ENCODE peak calls at places on chromosomes 5 and 9, in four cellular contexts. W, N, E and V are unnamed samples.

GRCh38 chr5:139294372-139295165 is 1.0 kb downstream of the MATR3 start:
- DNase-seq in W (no peak), N (no peak), E (no peak), V (peak)

GRCh38 chr9:132506907-132507669 is 75.3 kb upstream of the BARHL1 start:
- DNase-seq in W (no peak), N (no peak), E (no peak), V (no peak)

GRCh38 chr5:142317673-142318261 is 7.1 kb downstream of the SPRY4 start:
- DNase-seq in W (no peak), N (no peak), E (no peak), V (no peak)

GRCh38 chr5:75335952-75336624 is 932 bp upstream of the HMGCR start:
- DNase-seq in W (no peak), N (peak), E (peak), V (peak)

GRCh38 chr5:173796746-173797495 is 91.2 kb upstream of the CPEB4 start:
- DNase-seq in W (no peak), N (no peak), E (no peak), V (no peak)

GRCh38 chr5:29462261-29462660 is 1731.2 kb upstream of the CDH6 start:
- DNase-seq in W (no peak), N (no peak), E (no peak), V (no peak)

GRCh38 chr9:101397746-101398334 is 578 bp downstream of the MRPL50 start:
- DNase-seq in W (no peak), N (no peak), E (no peak), V (no peak)

GRCh38 chr9:137280478-137281344 is 3.2 kb downstream of the TOR4A start:
- DNase-seq in W (no peak), N (no peak), E (no peak), V (no peak)

GRCh38 chr9:126000256-126000655 is 253.1 kb downstream of the PBX3 start:
- DNase-seq in W (no peak), N (no peak), E (no peak), V (no peak)

GRCh38 chr5:158406884-158407790 is 548.2 kb upstream of the CLINT1 start:
- DNase-seq in W (peak), N (no peak), E (no peak), V (peak)

GRCh38 chr9:112570731-112571167 is 84.1 kb downstream of the KIAA1958 start:
- DNase-seq in W (no peak), N (no peak), E (no peak), V (peak)

GRCh38 chr5:36777105-36777757 is 99.3 kb upstream of the NIPBL start:
- DNase-seq in W (no peak), N (no peak), E (no peak), V (peak)

GRCh38 chr9:79817469-79818004 is 245.8 kb downstream of the TLE4 start:
- DNase-seq in W (no peak), N (no peak), E (peak), V (no peak)

GRCh38 chr9:91496351-91496750 is 72.7 kb upstream of the NFIL3 start:
- DNase-seq in W (no peak), N (no peak), E (no peak), V (no peak)

GRCh38 chr5:168865973-168866372 is 286.8 kb upstream of the PANK3 start:
- DNase-seq in W (no peak), N (no peak), E (no peak), V (no peak)

GRCh38 chr9:34072410-34072809 is 23.7 kb upstream of the UBAP2 start:
- DNase-seq in W (peak), N (no peak), E (no peak), V (no peak)

GRCh38 chr5:56633950-56634349 is 181.4 kb upstream of the MAP3K1 start:
- DNase-seq in W (no peak), N (no peak), E (no peak), V (no peak)

GRCh38 chr5:96781031-96781733 is 26.6 kb downstream of the ERAP1 start:
- DNase-seq in W (peak), N (peak), E (no peak), V (peak)

GRCh38 chr5:135102716-135103696 is 69.0 kb upstream of the PITX1 start:
- DNase-seq in W (no peak), N (no peak), E (no peak), V (no peak)

GRCh38 chr5:116320486-116320885 is 235.7 kb downstream of the COMMD10 start:
- DNase-seq in W (no peak), N (no peak), E (no peak), V (peak)

GRCh38 chr5:105840800-105841199 is 1829.9 kb downstream of the EFNA5 start:
- DNase-seq in W (no peak), N (no peak), E (no peak), V (no peak)

GRCh38 chr9:5269249-5269715 is 35.2 kb downstream of the RLN2 start:
- DNase-seq in W (peak), N (no peak), E (peak), V (no peak)

GRCh38 chr5:33657804-33658435 is 217.2 kb downstream of the TARS1 start:
- DNase-seq in W (no peak), N (no peak), E (no peak), V (no peak)

GRCh38 chr9:6922680-6923079 is 164.9 kb downstream of the KDM4C start:
- DNase-seq in W (no peak), N (no peak), E (no peak), V (no peak)

GRCh38 chr5:83974151-83974822 is 253.6 kb upstream of the HAPLN1 start:
- DNase-seq in W (no peak), N (no peak), E (no peak), V (no peak)

GRCh38 chr9:107226431-107226830 is 56.6 kb upstream of the RAD23B start:
- DNase-seq in W (no peak), N (no peak), E (no peak), V (no peak)

GRCh38 chr9:32500768-32501167 is 25.2 kb downstream of the RIGI start:
- DNase-seq in W (no peak), N (no peak), E (peak), V (no peak)

GRCh38 chr5:114055318-114055788 is 306.5 kb upstream of the KCNN2 start:
- DNase-seq in W (no peak), N (no peak), E (no peak), V (peak)
- H3K4me3 ChIP-seq in W (no peak), N (peak), E (peak), V (peak)

GRCh38 chr9:128216781-128217553 is 13.8 kb downstream of the DNM1 start:
- DNase-seq in W (no peak), N (no peak), E (no peak), V (no peak)

GRCh38 chr9:128215491-128216404 is 12.6 kb downstream of the DNM1 start:
- DNase-seq in W (no peak), N (peak), E (peak), V (peak)

GRCh38 chr9:128218518-128219389 is 15.6 kb downstream of the DNM1 start:
- DNase-seq in W (peak), N (no peak), E (peak), V (no peak)

GRCh38 chr9:128214571-128215490 is 11.7 kb downstream of the DNM1 start:
- DNase-seq in W (no peak), N (no peak), E (no peak), V (no peak)

DNA sequence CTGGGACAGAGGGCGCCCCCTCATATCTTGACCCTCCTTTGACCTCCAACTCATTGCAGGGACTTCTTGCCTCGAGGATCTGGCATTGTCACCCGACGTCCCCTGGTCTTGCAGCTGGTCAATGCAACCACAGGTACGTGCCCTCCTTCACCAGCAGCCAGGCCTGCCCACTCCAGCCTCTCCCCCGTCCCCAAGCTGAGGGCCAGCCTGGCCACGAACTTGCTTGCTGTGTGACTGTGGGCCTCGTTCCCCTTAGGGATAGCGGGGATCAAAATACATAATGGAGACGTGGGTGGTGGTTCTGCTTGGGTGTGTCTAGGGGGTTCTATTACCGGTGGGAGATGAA is 15.0 kb downstream of the DNM1 start:
- DNase-seq in W (no peak), N (no peak), E (no peak), V (no peak)
- H3K4me3 ChIP-seq in W (peak), N (no peak), E (peak), V (peak)

DNA sequence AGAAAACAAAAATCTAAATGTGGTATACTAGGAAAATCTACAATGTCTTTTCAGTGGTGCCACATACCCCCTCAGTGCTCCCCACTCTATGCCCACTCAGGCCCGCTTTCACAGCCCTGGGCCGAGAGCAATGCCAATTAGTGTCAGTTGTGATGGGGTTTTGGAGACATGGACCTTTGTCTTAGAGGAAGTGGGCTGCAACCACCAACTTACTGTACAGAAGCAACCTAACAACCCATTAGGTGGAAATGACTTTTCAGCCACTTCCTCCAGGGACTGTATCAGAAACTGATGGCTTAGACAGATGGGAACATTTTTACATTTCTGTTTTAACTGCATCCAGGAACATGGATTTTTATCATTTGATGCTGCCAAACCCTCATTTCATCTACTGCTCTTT is 268.0 kb downstream of the BNC2 start:
- DNase-seq in W (no peak), N (no peak), E (no peak), V (no peak)
- H3K4me3 ChIP-seq in W (no peak), N (no peak), E (no peak), V (no peak)

GRCh38 chr9:136233868-136234267 is 11.7 kb downstream of the QSOX2 start:
- DNase-seq in W (no peak), N (no peak), E (no peak), V (no peak)

GRCh38 chr9:136232964-136233363 is 12.6 kb downstream of the QSOX2 start:
- DNase-seq in W (no peak), N (no peak), E (no peak), V (no peak)

GRCh38 chr9:136230773-136231172 is 14.8 kb downstream of the QSOX2 start:
- DNase-seq in W (no peak), N (no peak), E (no peak), V (no peak)

GRCh38 chr9:136230365-136230764 is 15.2 kb downstream of the QSOX2 start:
- DNase-seq in W (no peak), N (no peak), E (no peak), V (no peak)

DNA sequence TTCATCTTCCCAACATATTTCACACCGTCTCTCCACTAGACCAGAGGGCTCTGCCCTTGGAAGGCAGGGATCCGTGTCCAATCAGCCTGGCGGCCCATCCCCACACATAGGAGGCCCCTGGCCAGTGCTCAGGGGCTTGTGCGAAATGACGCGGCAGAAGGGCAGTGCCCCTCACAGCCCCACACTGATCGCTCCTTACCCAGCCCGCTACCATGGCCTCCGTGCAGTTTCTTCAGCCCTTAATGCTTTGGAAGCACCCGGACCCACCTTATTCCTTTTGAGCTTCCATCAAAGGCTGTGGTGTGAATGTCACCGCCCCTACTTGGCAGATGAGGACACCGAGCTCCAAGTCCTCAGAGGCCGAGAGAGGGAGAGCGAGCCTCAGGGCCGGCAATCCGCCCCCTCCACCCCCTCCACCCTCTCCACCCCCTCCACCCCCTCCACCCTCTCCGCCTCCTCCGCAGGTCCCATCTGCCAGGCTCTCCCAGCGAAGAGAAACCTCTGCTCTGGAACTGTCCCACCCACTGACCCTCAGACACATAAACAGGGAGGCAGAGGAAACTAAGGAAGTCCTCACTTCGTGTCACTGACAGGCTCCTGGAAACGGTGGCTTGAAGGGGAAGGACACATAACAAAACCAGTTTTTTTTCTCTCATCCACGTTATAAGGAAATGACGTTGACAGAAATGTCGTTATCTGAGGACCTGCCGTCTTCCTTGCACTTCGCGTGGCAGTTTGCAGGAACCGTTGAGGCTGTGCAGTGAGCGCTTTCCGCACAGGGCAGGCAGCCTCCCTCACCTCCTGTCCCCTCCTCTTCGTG is 13.9 kb downstream of the QSOX2 start:
- DNase-seq in W (no peak), N (no peak), E (no peak), V (no peak)
- H3K4me3 ChIP-seq in W (no peak), N (no peak), E (no peak), V (no peak)

GRCh38 chr9:89013660-89014059 is 22.4 kb downstream of the S1PR3 start:
- DNase-seq in W (no peak), N (no peak), E (no peak), V (no peak)

GRCh38 chr9:89010056-89010455 is 18.8 kb downstream of the S1PR3 start:
- DNase-seq in W (no peak), N (no peak), E (no peak), V (no peak)

GRCh38 chr9:89011683-89012082 is 20.4 kb downstream of the S1PR3 start:
- DNase-seq in W (no peak), N (no peak), E (no peak), V (no peak)

GRCh38 chr9:89010526-89011089 is 19.3 kb downstream of the S1PR3 start:
- DNase-seq in W (no peak), N (no peak), E (no peak), V (no peak)

DNA sequence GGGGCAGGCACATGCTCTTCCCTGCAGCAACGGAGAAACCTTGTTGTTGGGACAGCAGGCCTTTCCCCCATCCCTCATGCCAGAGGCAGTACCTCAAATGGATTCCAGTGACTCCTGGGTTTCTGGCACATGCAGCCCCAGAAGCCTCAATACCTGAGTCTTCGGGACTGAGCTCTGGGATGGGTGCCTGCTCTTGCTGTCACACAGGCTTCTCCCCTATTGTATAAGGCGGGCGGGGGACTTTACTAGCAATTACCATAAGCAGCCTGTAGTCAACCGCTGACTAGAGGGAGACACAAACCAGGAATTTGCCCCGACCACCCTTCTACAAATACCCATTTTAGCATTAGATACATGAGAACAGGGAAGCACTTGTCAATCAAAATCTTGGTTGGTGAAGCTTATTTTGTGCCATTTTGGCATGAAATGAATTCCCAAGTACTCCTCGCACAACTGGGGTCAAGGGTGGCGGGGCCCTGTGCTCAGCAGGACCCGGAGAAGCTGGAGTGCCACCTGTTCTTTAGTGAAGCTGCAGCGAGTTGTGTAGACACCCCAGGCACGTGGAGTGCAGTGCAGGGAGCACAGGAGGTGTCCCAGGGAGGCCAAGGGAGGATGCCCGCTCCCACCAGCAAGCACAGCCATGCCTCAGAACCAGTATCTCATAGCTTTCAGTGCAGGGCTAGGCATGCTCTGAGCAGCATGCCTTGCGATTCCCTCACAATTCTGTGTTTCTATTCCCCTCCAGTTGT is 21.2 kb downstream of the S1PR3 start:
- DNase-seq in W (no peak), N (no peak), E (no peak), V (no peak)
- H3K4me3 ChIP-seq in W (no peak), N (no peak), E (no peak), V (no peak)